ENCODE peak calls at places on chromosomes 2 and 18, in seven cellular contexts. I is epithelial cell of esophagus, E is B cell, G is lung, P is A673, Q is A549, O is heart right ventricle. W is an unnamed sample.

GRCh38 chr2:176493909-176494308 is 224.7 kb downstream of the MTX2 start:
- DNase-seq in G (no peak), O (no peak), Q (no peak), P (no peak), I (no peak), E (no peak), W (no peak)

GRCh38 chr18:55485666-55486065 is 102.3 kb downstream of the TCF4 start:
- DNase-seq in G (no peak), O (no peak), Q (no peak), P (no peak), E (no peak), I (peak), W (no peak)

GRCh38 chr2:103132536-103133217 is 370.8 kb downstream of the TMEM182 start:
- DNase-seq in E (no peak), O (no peak), G (no peak), I (no peak), Q (no peak), P (no peak), W (no peak)

GRCh38 chr18:39053569-39053968 is 1488.0 kb upstream of the CELF4 start:
- DNase-seq in P (no peak), O (no peak), Q (no peak), G (no peak), I (no peak), E (no peak), W (no peak)

GRCh38 chr2:20118051-20118450 is 66.6 kb upstream of the LAPTM4A start:
- DNase-seq in O (no peak), Q (no peak), G (no peak), E (no peak), P (no peak), I (no peak), W (no peak)

GRCh38 chr2:229921892-229922448 is at the start of gene TRIP12:
- DNase-seq in I (peak), P (peak), G (peak), E (peak), Q (peak), O (peak), W (peak)

GRCh38 chr2:223590964-223591363 is 11.2 kb downstream of the SCG2 start:
- DNase-seq in G (no peak), P (no peak), O (no peak), Q (no peak), E (no peak), I (no peak), W (no peak)

GRCh38 chr2:216774180-216774579 is 78.8 kb upstream of the IGFBP5 start:
- DNase-seq in P (no peak), O (no peak), G (no peak), E (no peak), Q (no peak), I (no peak), W (no peak)

GRCh38 chr2:108124733-108125132 is 115.0 kb upstream of the SULT1C3 start:
- DNase-seq in P (no peak), E (no peak), I (peak), Q (no peak), O (no peak), G (no peak), W (no peak)

GRCh38 chr2:12577567-12577966 is 139.2 kb upstream of the TRIB2 start:
- DNase-seq in I (no peak), P (peak), G (no peak), Q (no peak), O (no peak), E (no peak), W (no peak)

GRCh38 chr2:240419723-240420122 is 15.7 kb upstream of the GPC1 start:
- DNase-seq in G (no peak), O (no peak), Q (no peak), I (no peak), E (no peak), P (no peak), W (peak)

GRCh38 chr2:44155577-44156446 is 12.9 kb upstream of the PPM1B start:
- DNase-seq in O (no peak), G (no peak), E (no peak), P (no peak), Q (no peak), I (peak), W (no peak)

GRCh38 chr18:35277633-35278032 is 12.4 kb downstream of the ZSCAN30 start:
- DNase-seq in I (no peak), Q (no peak), E (no peak), O (no peak), G (no peak), P (no peak), W (no peak)

GRCh38 chr18:35278969-35279368 is 11.1 kb downstream of the ZSCAN30 start:
- DNase-seq in O (no peak), I (no peak), P (no peak), G (no peak), E (no peak), Q (no peak), W (no peak)

GRCh38 chr18:35282353-35282752 is 7.7 kb downstream of the ZSCAN30 start:
- DNase-seq in I (peak), O (no peak), Q (no peak), G (no peak), P (no peak), E (no peak), W (no peak)

GRCh38 chr18:35276276-35276675 is 13.8 kb downstream of the ZSCAN30 start:
- DNase-seq in G (no peak), O (no peak), P (no peak), E (no peak), I (no peak), Q (no peak), W (no peak)

GRCh38 chr18:35278085-35278484 is 11.9 kb downstream of the ZSCAN30 start:
- DNase-seq in P (no peak), E (no peak), Q (no peak), I (no peak), O (no peak), G (no peak), W (no peak)
- TF ChIP-seq CTCF in P (no peak), E (no peak), Q (no peak), I (no peak), O (no peak), G (no peak), W (no peak)

DNA sequence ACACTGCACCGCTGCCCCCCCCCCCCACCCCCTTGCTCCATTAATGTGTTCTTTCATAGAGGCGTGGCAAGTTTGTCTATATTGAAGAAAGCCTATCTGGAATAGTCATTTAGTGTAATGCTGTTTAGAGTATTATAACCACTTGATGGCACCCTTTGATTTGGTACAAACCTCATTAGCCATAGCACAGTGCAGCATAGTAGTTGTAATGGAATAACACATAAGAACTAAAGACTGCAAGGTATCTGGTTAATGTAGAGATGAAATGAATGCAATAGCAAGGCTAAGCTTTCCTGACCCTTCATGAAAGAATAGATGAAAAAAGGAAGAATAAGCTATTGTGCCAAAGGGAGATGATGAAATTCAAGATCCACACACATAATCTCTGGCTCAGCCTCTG is 81.9 kb downstream of the EHBP1 start:
- DNase-seq in O (no peak), I (peak), G (no peak), P (peak), E (peak), Q (peak), W (no peak)
- TF ChIP-seq CTCF in O (peak), I (peak), G (no peak), P (peak), E (no peak), Q (peak), W (no peak)

GRCh38 chr2:529425-529824 is 147.8 kb downstream of the TMEM18 start:
- DNase-seq in G (no peak), P (peak), I (peak), E (peak), Q (peak), O (no peak), W (no peak)

GRCh38 chr2:529852-530251 is 147.4 kb downstream of the TMEM18 start:
- DNase-seq in O (no peak), I (no peak), G (no peak), E (no peak), Q (no peak), P (no peak), W (no peak)

GRCh38 chr2:538646-539045 is 138.6 kb downstream of the TMEM18 start:
- DNase-seq in P (no peak), E (no peak), Q (no peak), G (no peak), I (no peak), O (no peak), W (no peak)

DNA sequence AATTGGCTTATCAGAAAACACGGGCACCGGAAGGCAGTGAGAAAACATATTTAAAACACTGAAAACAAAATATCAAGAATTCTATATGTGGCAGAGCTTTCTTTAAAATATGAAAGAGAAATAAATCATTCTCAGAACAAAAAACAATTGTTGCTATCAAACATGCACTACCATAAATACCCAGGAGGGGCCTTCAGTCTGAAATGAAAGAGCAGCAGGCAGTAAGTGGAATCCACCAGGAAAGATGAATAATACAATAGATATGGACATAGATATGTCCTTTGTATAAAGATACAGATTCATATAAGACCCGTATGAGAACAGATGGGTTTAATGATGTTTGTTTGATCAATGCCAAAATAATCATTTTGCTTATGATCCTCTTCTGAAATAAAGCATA is 142.0 kb downstream of the TMEM18 start:
- DNase-seq in Q (no peak), I (no peak), G (no peak), O (no peak), E (no peak), P (no peak), W (no peak)
- TF ChIP-seq CTCF in Q (no peak), I (no peak), G (no peak), O (no peak), E (no peak), P (no peak), W (no peak)

GRCh38 chr2:185202928-185203327 is 535.7 kb upstream of the FSIP2 start:
- DNase-seq in G (no peak), P (no peak), E (no peak), Q (no peak), I (no peak), O (no peak), W (no peak)

GRCh38 chr2:185202416-185202815 is 536.2 kb upstream of the FSIP2 start:
- DNase-seq in P (no peak), E (no peak), G (no peak), O (no peak), Q (no peak), I (no peak), W (no peak)

DNA sequence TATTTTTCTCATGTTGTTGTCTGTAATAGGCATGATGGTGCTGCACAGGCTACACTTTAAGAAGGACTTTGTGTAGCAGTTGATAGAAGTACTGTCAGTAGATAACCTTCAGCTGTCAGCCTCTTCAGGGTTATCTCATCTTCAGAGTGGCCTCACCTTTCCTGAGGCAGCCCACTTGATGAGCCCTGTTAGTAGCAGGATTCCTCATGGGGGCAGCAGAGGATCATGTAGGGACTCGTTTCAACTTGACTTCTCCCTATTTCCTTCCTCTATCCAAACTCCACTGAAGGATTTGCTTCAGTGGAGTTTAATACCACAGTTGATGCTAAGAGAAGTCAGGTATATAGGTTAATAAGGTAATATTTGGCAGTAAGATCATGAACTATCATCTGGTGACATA is 530.3 kb upstream of the FSIP2 start:
- DNase-seq in Q (peak), P (peak), O (no peak), I (peak), G (no peak), E (no peak), W (no peak)
- TF ChIP-seq CTCF in Q (no peak), P (peak), O (peak), I (peak), G (no peak), E (no peak), W (no peak)

DNA sequence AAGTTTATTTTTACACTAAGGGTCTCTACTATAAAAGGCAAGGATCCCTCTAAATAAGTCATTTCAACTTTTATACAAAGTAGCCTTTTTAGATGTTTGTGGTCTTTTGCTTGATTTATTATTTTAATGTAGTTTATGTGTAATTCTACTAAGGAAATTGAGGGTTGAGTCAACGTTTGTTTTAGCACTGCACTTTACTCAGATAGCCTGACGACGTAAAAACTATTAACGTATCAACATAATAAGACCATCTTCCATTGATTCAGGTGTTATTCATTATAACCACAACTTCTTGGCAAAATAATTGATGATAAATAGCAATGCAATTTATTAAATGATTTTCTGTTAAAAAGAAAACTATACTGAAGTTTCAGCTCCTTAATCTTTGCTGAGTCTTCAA is 1103.6 kb upstream of the ACVR2A start:
- DNase-seq in O (no peak), E (no peak), Q (no peak), P (no peak), G (no peak), I (no peak), W (no peak)
- TF ChIP-seq CTCF in O (no peak), E (no peak), Q (no peak), P (no peak), G (no peak), I (no peak), W (no peak)

GRCh38 chr2:21175895-21176646 is 52.3 kb downstream of the TDRD15 start:
- DNase-seq in O (peak), G (no peak), E (no peak), P (peak), I (peak), Q (no peak), W (no peak)
- TF ChIP-seq CTCF in O (peak), G (no peak), E (no peak), P (peak), I (no peak), Q (peak), W (peak)

GRCh38 chr2:181058378-181059269 is 78.2 kb downstream of the UBE2E3 start:
- DNase-seq in O (no peak), I (peak), P (peak), Q (peak), E (peak), G (no peak), W (no peak)
- TF ChIP-seq CTCF in O (peak), I (peak), P (peak), Q (peak), E (peak), G (peak), W (peak)

W was measured in CD14-positive monocyte.